ENCODE peak calls at places on chromosomes 5 and 9, in eight cellular contexts. A is neural progenitor cell, N is HepG2, J is GM23248, X is astrocyte, C is fibroblast of lung, F is IMR-90, T is mesendoderm. Y is an unnamed sample.
A peak's percentile ranks its signal among the peaks of the same experiment; 100 is the strongest.

GRCh38 chr9:94602666-94603065 is 9.0 kb upstream of the FBP2 start:
- DNase-seq in A (no peak), N (no peak), J (no peak), X (no peak), C (no peak), F (no peak), T (no peak), Y (no peak)

GRCh38 chr9:136140046-136140445 is 21.4 kb upstream of the TMEM250 start:
- DNase-seq in A (no peak), N (no peak), J (no peak), X (no peak), C (no peak), F (no peak), T (no peak), Y (no peak)

GRCh38 chr5:171207256-171207866 is 101.7 kb upstream of the TLX3 start:
- DNase-seq in A (peak; percentile 61), N (peak; percentile 27), J (peak; percentile 70), X (peak; percentile 4), C (peak; percentile 66), F (peak; percentile 57), T (peak; percentile 74), Y (no peak)

GRCh38 chr9:130110166-130110565 is 56.5 kb downstream of the GPR107 start:
- DNase-seq in A (no peak), N (no peak), J (no peak), X (no peak), C (no peak), F (no peak), T (peak; percentile 64), Y (no peak)

GRCh38 chr9:74025402-74025894 is 471.7 kb upstream of the RORB start:
- DNase-seq in A (no peak), N (peak; percentile 96), J (peak; percentile 45), X (peak; percentile 95), C (no peak), F (no peak), T (peak; percentile 14), Y (no peak)

GRCh38 chr5:6676702-6677101 is 36.5 kb upstream of the TENT4A start:
- DNase-seq in A (no peak), N (no peak), J (peak; percentile 49), X (no peak), C (no peak), F (peak; percentile 48), T (no peak), Y (no peak)

GRCh38 chr5:139745121-139745799 is 50.3 kb upstream of the PSD2 start:
- DNase-seq in A (no peak), N (no peak), J (peak; percentile 96), X (peak; percentile 85), C (peak; percentile 65), F (peak; percentile 82), T (peak; percentile 79), Y (peak; percentile 95)

GRCh38 chr5:77851229-77852067 is 75.3 kb upstream of the TBCA start:
- DNase-seq in A (peak; percentile 71), N (no peak), J (peak; percentile 66), X (no peak), C (peak; percentile 53), F (peak; percentile 14), T (peak; percentile 58), Y (peak; percentile 77)

GRCh38 chr5:139776856-139777255 is 18.8 kb upstream of the PSD2 start:
- DNase-seq in A (no peak), N (no peak), J (no peak), X (no peak), C (no peak), F (no peak), T (no peak), Y (no peak)

DNA sequence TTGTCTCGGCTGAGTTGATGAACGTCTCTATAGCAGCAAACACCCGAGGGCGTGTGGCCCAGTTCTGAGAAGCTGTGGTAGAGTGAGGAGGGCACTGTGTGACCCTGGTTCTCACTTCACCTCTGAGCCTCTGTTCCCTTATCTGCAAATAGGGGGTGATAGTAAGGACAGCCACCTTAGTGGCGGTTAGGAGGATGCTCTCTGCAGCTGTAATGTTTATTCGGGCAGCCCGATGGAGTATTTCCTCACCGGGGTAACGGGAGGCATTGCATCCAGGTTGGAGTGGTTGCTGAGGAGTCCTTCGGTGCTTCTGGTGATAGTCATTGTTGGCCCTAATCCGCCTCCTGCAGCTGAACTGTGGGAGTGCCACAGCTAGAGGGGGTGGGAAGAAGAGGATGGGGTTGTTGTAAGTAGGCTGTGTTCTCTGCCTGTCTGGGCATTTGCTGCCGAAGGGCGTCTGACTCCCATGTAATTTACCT is 13.9 kb downstream of the PRRC2B start:
- DNase-seq in A (peak; percentile 78), N (peak; percentile 44), J (peak; percentile 67), X (no peak), C (no peak), F (no peak), T (peak; percentile 97), Y (no peak)
- H3K4me3 ChIP-seq in A (peak overlapping the region; percentile 38), N (no peak overlapping the region), J (peak overlapping the region; percentile 58), X (no peak overlapping the region), C (peak overlapping the region; percentile 41), F (no peak overlapping the region), T (no peak overlapping the region), Y (peak overlapping the region; percentile 19)

GRCh38 chr9:131419716-131420115 is 25.8 kb downstream of the PRRC2B start:
- DNase-seq in A (no peak), N (no peak), J (no peak), X (no peak), C (no peak), F (no peak), T (no peak), Y (no peak)

GRCh38 chr9:131420913-131421312 is 27.0 kb downstream of the PRRC2B start:
- DNase-seq in A (no peak), N (peak; percentile 58), J (peak; percentile 76), X (no peak), C (peak; percentile 63), F (peak; percentile 60), T (peak; percentile 74), Y (no peak)

GRCh38 chr9:131423171-131423581 is 29.3 kb downstream of the PRRC2B start:
- DNase-seq in A (peak; percentile 57), N (no peak), J (peak; percentile 93), X (peak; percentile 94), C (peak; percentile 71), F (peak; percentile 91), T (peak; percentile 96), Y (peak; percentile 93)

GRCh38 chr9:131422241-131422792 is 28.4 kb downstream of the PRRC2B start:
- DNase-seq in A (no peak), N (no peak), J (peak; percentile 26), X (no peak), C (no peak), F (peak; percentile 12), T (no peak), Y (no peak)

DNA sequence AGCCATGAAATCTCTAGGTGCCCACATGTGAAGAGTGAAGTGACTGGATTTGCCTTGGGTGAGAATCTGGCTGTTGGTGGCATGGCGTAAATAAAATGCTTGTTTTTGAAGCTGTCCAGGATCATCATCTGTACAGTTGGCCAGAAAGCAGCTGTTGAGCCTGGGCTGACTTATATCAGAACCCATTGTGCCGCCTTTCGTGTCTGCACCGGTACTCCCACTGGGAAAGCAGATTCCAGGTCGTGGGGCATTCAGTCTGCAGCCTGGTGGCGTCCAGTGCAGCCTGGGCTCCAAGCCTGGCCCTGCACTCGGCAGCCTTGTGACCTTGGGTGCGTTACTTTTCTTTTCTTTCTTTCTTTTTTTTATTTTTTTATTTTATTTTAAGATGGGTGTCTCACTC is 27.8 kb downstream of the PRRC2B start:
- DNase-seq in A (no peak), N (no peak), J (no peak), X (no peak), C (no peak), F (no peak), T (no peak), Y (no peak)
- H3K4me1 ChIP-seq in A (peaks cover 66% of the 10 kb centered on the region), N (peaks cover 77% of the 10 kb centered on the region), J (peaks cover 57% of the 10 kb centered on the region), X (peaks cover 53% of the 10 kb centered on the region), C (peaks cover 52% of the 10 kb centered on the region), F (peaks cover 50% of the 10 kb centered on the region), T (peaks cover 22% of the 10 kb centered on the region), Y (peaks cover 39% of the 10 kb centered on the region)

DNA sequence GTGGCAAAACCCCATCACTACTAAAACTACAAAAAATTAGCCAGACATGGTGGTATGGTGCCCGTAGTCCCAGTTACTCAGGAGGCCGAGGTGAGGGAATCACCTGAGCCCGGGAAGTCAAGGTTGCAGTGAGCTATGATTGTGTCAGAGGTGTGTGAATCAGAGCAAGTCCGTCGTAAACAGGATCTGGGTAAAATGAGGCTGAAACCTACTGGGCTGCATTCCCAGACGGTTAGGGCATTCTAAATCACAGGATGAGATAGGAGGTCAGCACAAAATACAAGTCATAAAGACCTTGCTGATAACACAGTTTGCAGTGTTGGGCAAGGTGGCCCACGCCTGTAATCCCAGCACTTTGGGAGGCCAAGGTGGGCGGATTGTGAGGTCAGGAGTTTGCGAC is 1.9 kb upstream of the CLTB start:
- DNase-seq in A (no peak), N (peak; percentile 84), J (no peak), X (peak; percentile 35), C (no peak), F (no peak), T (peak; percentile 77), Y (no peak)
- H3K9ac ChIP-seq in A (no peak overlapping the region), N (no peak overlapping the region), J (no peak overlapping the region), X (no peak overlapping the region), C (no peak overlapping the region), F (no peak overlapping the region), T (no peak overlapping the region), Y (no peak overlapping the region)

GRCh38 chr5:155729684-155730059 is 597.3 kb upstream of the SGCD start:
- DNase-seq in A (peak; percentile 50), N (no peak), J (peak; percentile 18), X (no peak), C (no peak), F (no peak), T (peak; percentile 14), Y (peak; percentile 59)

GRCh38 chr5:155727512-155728145 is 599.3 kb upstream of the SGCD start:
- DNase-seq in A (peak; percentile 55), N (no peak), J (peak; percentile 18), X (no peak), C (no peak), F (no peak), T (peak; percentile 20), Y (no peak)

GRCh38 chr5:155726267-155726666 is 600.7 kb upstream of the SGCD start:
- DNase-seq in A (peak; percentile 73), N (no peak), J (peak; percentile 53), X (no peak), C (peak; percentile 1), F (peak; percentile 4), T (peak; percentile 57), Y (no peak)

GRCh38 chr5:155728146-155728856 is 598.7 kb upstream of the SGCD start:
- DNase-seq in A (peak; percentile 83), N (no peak), J (peak; percentile 74), X (peak; percentile 47), C (peak; percentile 15), F (peak; percentile 16), T (peak; percentile 73), Y (peak; percentile 78)

DNA sequence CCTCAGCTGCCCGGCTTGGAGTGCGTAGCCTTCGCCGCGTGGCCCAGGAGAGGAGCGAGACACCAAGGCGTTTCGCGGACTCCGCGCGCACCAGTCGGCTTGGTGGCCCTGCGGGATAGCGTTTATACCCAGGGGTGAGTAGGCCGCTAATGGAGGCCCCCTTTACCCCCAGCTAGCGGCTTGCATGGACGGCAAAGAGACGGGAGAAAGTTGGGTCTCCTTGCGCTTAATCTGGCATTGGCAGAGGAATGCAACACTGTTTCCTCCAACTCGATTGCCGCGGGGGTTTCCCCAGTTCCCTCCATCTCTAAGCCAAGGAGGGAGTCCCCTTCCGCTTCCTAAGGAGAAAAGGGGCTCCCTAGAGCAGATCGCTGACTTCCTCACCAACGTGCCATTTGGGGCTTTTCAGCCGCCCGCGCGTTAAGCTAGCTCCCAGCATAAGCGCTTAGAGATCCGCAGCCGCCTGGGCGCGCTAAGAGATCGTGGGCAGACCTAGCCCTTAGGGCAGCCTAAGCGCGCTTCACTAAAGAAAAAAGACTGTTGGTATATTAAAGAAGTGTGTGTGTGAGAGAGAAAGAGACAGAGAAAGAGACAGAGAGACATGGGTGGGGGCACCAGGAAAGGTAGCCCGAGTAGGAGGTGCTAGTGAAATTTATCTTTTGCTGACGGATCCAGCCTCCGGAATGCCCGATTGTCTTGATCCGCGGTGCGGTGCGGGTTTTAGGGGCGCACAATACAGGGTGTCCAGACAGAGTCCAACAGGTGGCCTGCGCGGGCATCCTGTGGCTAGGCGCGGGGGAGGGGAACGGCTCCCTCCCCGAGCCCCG is 597.9 kb upstream of the SGCD start:
- DNase-seq in A (peak; percentile 75), N (no peak), J (peak; percentile 53), X (peak; percentile 2), C (peak; percentile 0), F (no peak), T (peak; percentile 52), Y (peak; percentile 47)
- H3K4me3 ChIP-seq in A (peak overlapping the region; percentile 57), N (no peak overlapping the region), J (peak overlapping the region; percentile 66), X (peak overlapping the region; percentile 50), C (no peak overlapping the region), F (peak overlapping the region; percentile 37), T (no peak overlapping the region), Y (no peak overlapping the region)